ENCODE peak calls at places on chromosome 7, in ten cellular contexts. Q, I, S, T, A, O, U, L, V and B are unnamed samples.

GRCh38 chr7:11434371-11434770 is 397.6 kb downstream of the THSD7A start:
- DNase-seq in Q (no peak), I (no peak), S (no peak), T (no peak), A (no peak), O (no peak), U (peak), L (no peak), V (no peak), B (no peak)

GRCh38 chr7:7701513-7701912 is 16.9 kb downstream of the RPA3 start:
- DNase-seq in Q (no peak), I (no peak), S (no peak), T (no peak), A (no peak), O (no peak), U (no peak), L (no peak), V (no peak), B (no peak)

GRCh38 chr7:147400221-147400689 is 1190.3 kb upstream of the C7orf33 start:
- DNase-seq in Q (no peak), I (no peak), S (no peak), T (no peak), A (no peak), O (no peak), U (peak), L (no peak), V (no peak), B (no peak)

GRCh38 chr7:112938895-112939588 is 147.6 kb downstream of the GPR85 start:
- DNase-seq in Q (no peak), I (no peak), S (peak), T (no peak), A (peak), O (peak), U (peak), L (peak), V (peak), B (no peak)

GRCh38 chr7:129781128-129781855 is 169.8 kb downstream of the NRF1 start:
- DNase-seq in Q (no peak), I (no peak), S (no peak), T (no peak), A (no peak), O (peak), U (no peak), L (peak), V (no peak), B (no peak)

GRCh38 chr7:44738031-44738730 is 10.5 kb upstream of the ZMIZ2 start:
- DNase-seq in Q (no peak), I (no peak), S (no peak), T (no peak), A (no peak), O (peak), U (peak), L (no peak), V (no peak), B (no peak)

GRCh38 chr7:76206633-76207032 is 4.9 kb downstream of the SRRM3 start:
- DNase-seq in Q (no peak), I (no peak), S (no peak), T (no peak), A (no peak), O (no peak), U (peak), L (no peak), V (no peak), B (no peak)

GRCh38 chr7:104784678-104785077 is 229.3 kb upstream of the KMT2E start:
- DNase-seq in Q (no peak), I (no peak), S (no peak), T (no peak), A (no peak), O (no peak), U (no peak), L (no peak), V (no peak), B (no peak)

GRCh38 chr7:158274996-158275395 is 312.6 kb downstream of the PTPRN2 start:
- DNase-seq in Q (no peak), I (no peak), S (no peak), T (no peak), A (no peak), O (peak), U (no peak), L (no peak), V (no peak), B (no peak)

GRCh38 chr7:38318803-38319416 is 45.5 kb upstream of the TARP start:
- DNase-seq in Q (peak), I (no peak), S (peak), T (no peak), A (peak), O (no peak), U (peak), L (no peak), V (no peak), B (no peak)

GRCh38 chr7:53426145-53426750 is 390.8 kb downstream of the POM121L12 start:
- DNase-seq in Q (no peak), I (no peak), S (no peak), T (no peak), A (no peak), O (no peak), U (no peak), L (no peak), V (no peak), B (no peak)

GRCh38 chr7:74371381-74372059 is 82.2 kb upstream of the GTF2IRD1 start:
- DNase-seq in Q (no peak), I (no peak), S (peak), T (no peak), A (no peak), O (no peak), U (peak), L (peak), V (no peak), B (no peak)

GRCh38 chr7:7321681-7322080 is 139.3 kb downstream of the C1GALT1 start:
- DNase-seq in Q (no peak), I (no peak), S (peak), T (no peak), A (peak), O (no peak), U (no peak), L (no peak), V (no peak), B (no peak)

GRCh38 chr7:43456200-43456599 is 126.7 kb upstream of the STK17A start:
- DNase-seq in Q (no peak), I (no peak), S (no peak), T (no peak), A (no peak), O (no peak), U (no peak), L (no peak), V (no peak), B (no peak)

GRCh38 chr7:2200584-2200980 is 32.2 kb downstream of the MAD1L1 start:
- DNase-seq in Q (no peak), I (no peak), S (no peak), T (no peak), A (no peak), O (peak), U (no peak), L (no peak), V (no peak), B (no peak)

GRCh38 chr7:151010307-151011096 is 13.8 kb downstream of the ATG9B start:
- DNase-seq in Q (no peak), I (no peak), S (no peak), T (no peak), A (no peak), O (no peak), U (peak), L (no peak), V (no peak), B (no peak)

GRCh38 chr7:142375710-142376313 is 118.0 kb upstream of the PRSS58 start:
- DNase-seq in Q (no peak), I (no peak), S (peak), T (no peak), A (no peak), O (no peak), U (peak), L (no peak), V (no peak), B (no peak)

GRCh38 chr7:143388051-143388450 is 6.9 kb downstream of the ZYX start:
- DNase-seq in Q (no peak), I (no peak), S (no peak), T (no peak), A (no peak), O (no peak), U (no peak), L (no peak), V (no peak), B (no peak)

GRCh38 chr7:93249749-93250148 is 17.6 kb downstream of the VPS50 start:
- DNase-seq in Q (no peak), I (no peak), S (no peak), T (no peak), A (no peak), O (no peak), U (peak), L (no peak), V (no peak), B (no peak)